ENCODE peak calls at places on chromosomes 6 and 20, in eight cellular contexts. B is T-helper 2 cell; U is T-helper 9 cell; X is osteocyte; Q is coronary artery; K is activated CD4-positive, alpha-beta T cell treated with anti-CD3 and anti-CD28 coated beads, Interleukin-2, amount 10 ng/mL, durations not matched to agents 7 days and 5 days; J is kidney tubule cell; I is heart left ventricle. O is an unnamed sample.

GRCh38 chr20:4519530-4519929 is 202.2 kb upstream of the PRND start:
- DNase-seq in J (peak), Q (no peak), K (peak), I (no peak), X (no peak), B (peak), U (no peak), O (no peak)

GRCh38 chr6:30875244-30876038 is 8.9 kb upstream of the DDR1 start:
- DNase-seq in J (no peak), Q (peak), X (no peak), B (no peak), K (no peak), U (no peak), I (no peak), O (no peak)

GRCh38 chr6:74931567-74931966 is 274.3 kb downstream of the COL12A1 start:
- DNase-seq in Q (no peak), U (no peak), B (no peak), X (no peak), K (no peak), I (no peak), J (peak), O (no peak)

GRCh38 chr6:44642870-44643522 is 255.5 kb downstream of the CDC5L start:
- DNase-seq in K (peak), X (no peak), B (peak), J (peak), I (no peak), U (no peak), Q (no peak), O (peak)

GRCh38 chr6:83439201-83439600 is 8.3 kb upstream of the ME1 start:
- DNase-seq in Q (no peak), B (no peak), J (no peak), X (no peak), U (no peak), I (no peak), K (no peak), O (no peak)

GRCh38 chr20:37451616-37452015 is 69.4 kb upstream of the NNAT start:
- DNase-seq in I (no peak), J (no peak), U (no peak), X (no peak), Q (no peak), K (no peak), B (no peak), O (no peak)

GRCh38 chr20:10671850-10672578 is 1.8 kb downstream of the JAG1 start:
- DNase-seq in K (peak), X (no peak), I (peak), Q (no peak), U (no peak), J (no peak), B (no peak), O (no peak)

GRCh38 chr6:118012944-118013343 is 105.9 kb downstream of the SLC35F1 start:
- DNase-seq in I (no peak), U (no peak), B (no peak), Q (no peak), J (no peak), X (no peak), K (no peak), O (no peak)

GRCh38 chr6:73285674-73286283 is 22.8 kb upstream of the KHDC1 start:
- DNase-seq in U (no peak), X (no peak), I (no peak), Q (no peak), K (no peak), B (peak), J (peak), O (no peak)

GRCh38 chr20:53921443-53921973 is 148.9 kb downstream of the BCAS1 start:
- DNase-seq in Q (peak), K (no peak), U (no peak), X (no peak), B (no peak), J (peak), I (no peak), O (no peak)

GRCh38 chr6:27864906-27865883 is 47.0 kb downstream of the OR2B2 start:
- DNase-seq in B (peak), Q (peak), K (peak), X (no peak), J (peak), I (peak), U (no peak), O (peak)

GRCh38 chr20:63323298-63323820 is 30.4 kb downstream of the COL20A1 start:
- DNase-seq in X (no peak), K (no peak), U (no peak), B (no peak), J (no peak), I (no peak), Q (no peak), O (no peak)

GRCh38 chr6:35320031-35320410 is 22.3 kb upstream of the PPARD start:
- DNase-seq in I (no peak), K (no peak), X (no peak), B (no peak), J (no peak), U (no peak), Q (no peak), O (no peak)

GRCh38 chr20:46028110-46028509 is 905 bp upstream of the SLC12A5 start:
- DNase-seq in X (no peak), K (no peak), Q (no peak), J (no peak), U (no peak), I (no peak), B (no peak), O (no peak)

GRCh38 chr6:134230087-134230717 is 87.7 kb downstream of the SGK1 start:
- DNase-seq in B (no peak), K (no peak), X (no peak), U (no peak), Q (no peak), J (no peak), I (peak), O (no peak)

GRCh38 chr6:14046476-14047068 is 71.0 kb upstream of the CD83 start:
- DNase-seq in X (no peak), I (no peak), B (peak), Q (no peak), U (no peak), J (peak), K (peak), O (peak)

GRCh38 chr6:149934249-149935156 is 7.3 kb upstream of the ULBP2 start:
- DNase-seq in B (peak), I (peak), X (peak), K (peak), Q (peak), U (peak), J (peak), O (peak)

GRCh38 chr6:144725731-144726522 is 440.8 kb downstream of the UTRN start:
- DNase-seq in U (no peak), J (peak), X (no peak), K (peak), Q (no peak), I (peak), B (no peak), O (no peak)

GRCh38 chr20:12153616-12154015 is 235.9 kb downstream of the BTBD3 start:
- DNase-seq in K (no peak), X (no peak), U (no peak), B (no peak), I (no peak), Q (no peak), J (peak), O (no peak)

GRCh38 chr20:59749293-59749680 is 144.9 kb downstream of the PHACTR3 start:
- DNase-seq in J (no peak), B (no peak), Q (no peak), U (no peak), X (no peak), K (no peak), I (peak), O (no peak)

GRCh38 chr6:2375443-2375842 is 130.0 kb upstream of the GMDS start:
- DNase-seq in B (no peak), Q (no peak), I (no peak), X (no peak), J (no peak), K (no peak), U (no peak), O (no peak)

GRCh38 chr20:13149371-13149770 is 71.7 kb upstream of the ISM1 start:
- DNase-seq in Q (no peak), I (no peak), J (no peak), B (no peak), X (no peak), K (no peak), U (no peak), O (no peak)

GRCh38 chr6:43481075-43481474 is 3.7 kb downstream of the TJAP1 start:
- DNase-seq in Q (no peak), J (peak), B (no peak), K (no peak), X (no peak), I (no peak), U (no peak), O (no peak)

GRCh38 chr6:161038229-161039003 is 46.8 kb downstream of the MAP3K4 start:
- DNase-seq in U (no peak), X (no peak), J (peak), Q (no peak), B (peak), I (peak), K (no peak), O (peak)

GRCh38 chr20:50221501-50222323 is 31.1 kb downstream of the CEBPB start:
- DNase-seq in X (no peak), U (no peak), I (no peak), Q (no peak), K (no peak), B (no peak), J (peak), O (peak)

GRCh38 chr6:96836579-96837137 is 619 bp downstream of the GPR63 start:
- DNase-seq in B (peak), I (peak), K (no peak), X (no peak), U (no peak), J (peak), Q (no peak), O (no peak)